ENCODE peak calls at places on chromosome 14, in nine cellular contexts. C is substantia nigra; X is stimulated activated effector memory CD8-positive, alpha-beta T cell treated with anti-CD3 and anti-CD28 coated beads, Interleukin-12 subunit alpha, Interleukin-12 subunit beta, amount 100 ng/mL, for 72 hours; R is anterior cingulate cortex; H is T follicular helper cell; U is stromal cell of bone marrow; P is activated CD8-positive, alpha-beta T cell treated with anti-CD3 and anti-CD28 coated beads for 36 hours; Z is AG04449; B is nucleus accumbens. E is an unnamed sample.

GRCh38 chr14:52318829-52319604 is 4.9 kb downstream of the PTGER2 start:
- DNase-seq in C (no peak), X (no peak), R (no peak), H (no peak), U (no peak), P (peak; percentile 34), Z (no peak), B (no peak), E (no peak)

GRCh38 chr14:64878775-64879634 is 702 bp downstream of the SPTB start:
- DNase-seq in C (no peak), X (no peak), R (no peak), H (no peak), U (no peak), P (no peak), Z (no peak), B (no peak), E (no peak)

GRCh38 chr14:103883263-103883523 is 35.8 kb upstream of the PPP1R13B start:
- DNase-seq in C (no peak), X (no peak), R (no peak), H (no peak), U (no peak), P (no peak), Z (no peak), B (no peak), E (no peak)

GRCh38 chr14:63486729-63487128 is 56.4 kb downstream of the PPP2R5E start:
- DNase-seq in C (no peak), X (no peak), R (no peak), H (no peak), U (no peak), P (no peak), Z (no peak), B (no peak), E (no peak)

GRCh38 chr14:21940887-21941855 is 267.6 kb upstream of the OR4E1 start:
- DNase-seq in C (no peak), X (no peak), R (no peak), H (peak; percentile 17), U (no peak), P (peak; percentile 62), Z (no peak), B (no peak), E (no peak)

GRCh38 chr14:58979325-58979724 is 209.1 kb upstream of the DAAM1 start:
- DNase-seq in C (no peak), X (no peak), R (no peak), H (no peak), U (no peak), P (no peak), Z (no peak), B (no peak), E (no peak)

GRCh38 chr14:52248057-52248456 is 19.4 kb upstream of the PTGDR start:
- DNase-seq in C (no peak), X (no peak), R (no peak), H (no peak), U (no peak), P (no peak), Z (no peak), B (no peak), E (no peak)

GRCh38 chr14:61147898-61148549 is 133.1 kb downstream of the TMEM30B start:
- DNase-seq in C (peak; percentile 44), X (no peak), R (no peak), H (no peak), U (no peak), P (no peak), Z (peak; percentile 58), B (peak; percentile 42), E (no peak)

GRCh38 chr14:103187911-103188310 is 64.7 kb downstream of the TNFAIP2 start:
- DNase-seq in C (no peak), X (no peak), R (no peak), H (no peak), U (no peak), P (no peak), Z (no peak), B (no peak), E (no peak)

GRCh38 chr14:86892167-86892956 is 1100.6 kb downstream of the GALC start:
- DNase-seq in C (no peak), X (no peak), R (no peak), H (no peak), U (no peak), P (no peak), Z (no peak), B (no peak), E (no peak)

GRCh38 chr14:78848234-78848820 is 678.2 kb downstream of the NRXN3 start:
- DNase-seq in C (peak; percentile 3), X (no peak), R (no peak), H (peak; percentile 0), U (no peak), P (peak; percentile 6), Z (no peak), B (no peak), E (peak; percentile 1)

GRCh38 chr14:61322799-61323290 is 1.5 kb downstream of the PRKCH start:
- DNase-seq in C (no peak), X (peak; percentile 71), R (no peak), H (no peak), U (no peak), P (peak; percentile 66), Z (no peak), B (no peak), E (no peak)

GRCh38 chr14:24984846-24985589 is 64.9 kb downstream of the STXBP6 start:
- DNase-seq in C (no peak), X (no peak), R (no peak), H (no peak), U (no peak), P (no peak), Z (no peak), B (no peak), E (no peak)

GRCh38 chr14:23566782-23567185 is 807 bp downstream of the AP1G2 start:
- DNase-seq in C (no peak), X (no peak), R (no peak), H (no peak), U (no peak), P (no peak), Z (no peak), B (no peak), E (no peak)

GRCh38 chr14:78519863-78520262 is 349.7 kb downstream of the NRXN3 start:
- DNase-seq in C (no peak), X (no peak), R (no peak), H (peak; percentile 1), U (peak; percentile 6), P (peak; percentile 42), Z (no peak), B (no peak), E (peak; percentile 0)

GRCh38 chr14:104326848-104327247 is 188.5 kb downstream of the KIF26A start:
- DNase-seq in C (no peak), X (no peak), R (no peak), H (no peak), U (no peak), P (no peak), Z (no peak), B (no peak), E (no peak)

GRCh38 chr14:72545411-72546311 is 348.2 kb downstream of the DPF3 start:
- DNase-seq in C (no peak), X (no peak), R (no peak), H (no peak), U (no peak), P (no peak), Z (no peak), B (no peak), E (no peak)

GRCh38 chr14:37585101-37585479 is 10.0 kb downstream of the FOXA1 start:
- DNase-seq in C (no peak), X (no peak), R (no peak), H (no peak), U (no peak), P (no peak), Z (no peak), B (no peak), E (no peak)

GRCh38 chr14:73740921-73741326 is 26.7 kb upstream of the PNMA1 start:
- DNase-seq in C (no peak), X (no peak), R (no peak), H (no peak), U (no peak), P (no peak), Z (no peak), B (no peak), E (no peak)

GRCh38 chr14:71749613-71750238 is 182.5 kb upstream of the RGS6 start:
- DNase-seq in C (no peak), X (no peak), R (no peak), H (no peak), U (no peak), P (no peak), Z (no peak), B (no peak), E (no peak)

GRCh38 chr14:94113073-94113472 is 2.5 kb downstream of the IFI27 start:
- DNase-seq in C (no peak), X (no peak), R (no peak), H (no peak), U (no peak), P (no peak), Z (no peak), B (no peak), E (no peak)

GRCh38 chr14:56570295-56570694 is 9.3 kb upstream of the TMEM260 start:
- DNase-seq in C (no peak), X (no peak), R (no peak), H (no peak), U (no peak), P (no peak), Z (no peak), B (no peak), E (no peak)

GRCh38 chr14:43647302-43647701 is 859.8 kb downstream of the FSCB start:
- DNase-seq in C (no peak), X (no peak), R (no peak), H (no peak), U (no peak), P (peak; percentile 7), Z (no peak), B (no peak), E (no peak)

GRCh38 chr14:35480119-35480769 is 53.7 kb upstream of the INSM2 start:
- DNase-seq in C (no peak), X (no peak), R (no peak), H (no peak), U (no peak), P (peak; percentile 2), Z (no peak), B (no peak), E (no peak)